ENCODE peak calls at places on chromosome 22, in five cellular contexts. One of them, this sample, is unnamed.

GRCh38 chr22:23850136-23850611 is 7.5 kb upstream of the SLC2A11 start:
- DNase-seq in iris pigment epithelial cell: no peak
- DNase-seq in T-helper 9 cell: no peak
- DNase-seq in iPS DF 6.9: no peak
- DNase-seq in activated T-cell treated with anti-CD3 and anti-CD28 coated beads, Interleukin-2, amount 50 U/mL, for 72 hours: no peak
- DNase-seq in this sample: peak; percentile 50

GRCh38 chr22:29932121-29932520 is 49.1 kb downstream of the MTMR3 start:
- DNase-seq in iris pigment epithelial cell: no peak
- DNase-seq in iPS DF 6.9: no peak
- DNase-seq in activated T-cell treated with anti-CD3 and anti-CD28 coated beads, Interleukin-2, amount 50 U/mL, for 72 hours: no peak
- DNase-seq in T-helper 9 cell: no peak
- DNase-seq in this sample: no peak

GRCh38 chr22:39839917-39840510 is 53.5 kb downstream of the ENTHD1 start:
- DNase-seq in activated T-cell treated with anti-CD3 and anti-CD28 coated beads, Interleukin-2, amount 50 U/mL, for 72 hours: peak; percentile 53
- DNase-seq in iris pigment epithelial cell: no peak
- DNase-seq in iPS DF 6.9: no peak
- DNase-seq in T-helper 9 cell: no peak
- DNase-seq in this sample: peak; percentile 66

GRCh38 chr22:42967933-42968332 is 47.0 kb downstream of the PACSIN2 start:
- DNase-seq in T-helper 9 cell: no peak
- DNase-seq in iPS DF 6.9: no peak
- DNase-seq in activated T-cell treated with anti-CD3 and anti-CD28 coated beads, Interleukin-2, amount 50 U/mL, for 72 hours: no peak
- DNase-seq in iris pigment epithelial cell: no peak
- DNase-seq in this sample: no peak

GRCh38 chr22:27937453-27937852 is 18.4 kb upstream of the PITPNB start:
- DNase-seq in T-helper 9 cell: no peak
- DNase-seq in activated T-cell treated with anti-CD3 and anti-CD28 coated beads, Interleukin-2, amount 50 U/mL, for 72 hours: no peak
- DNase-seq in iris pigment epithelial cell: no peak
- DNase-seq in iPS DF 6.9: no peak
- DNase-seq in this sample: no peak

GRCh38 chr22:20799449-20799848 is 25.5 kb downstream of the SERPIND1 start:
- DNase-seq in iPS DF 6.9: no peak
- DNase-seq in activated T-cell treated with anti-CD3 and anti-CD28 coated beads, Interleukin-2, amount 50 U/mL, for 72 hours: no peak
- DNase-seq in iris pigment epithelial cell: no peak
- DNase-seq in T-helper 9 cell: no peak
- DNase-seq in this sample: no peak

GRCh38 chr22:17381237-17381913 is 12.1 kb downstream of the CECR2 start:
- DNase-seq in iPS DF 6.9: no peak
- DNase-seq in iris pigment epithelial cell: no peak
- DNase-seq in T-helper 9 cell: no peak
- DNase-seq in activated T-cell treated with anti-CD3 and anti-CD28 coated beads, Interleukin-2, amount 50 U/mL, for 72 hours: no peak
- DNase-seq in this sample: no peak

GRCh38 chr22:40635008-40635939 is 1.2 kb downstream of the MRTFA start:
- DNase-seq in iPS DF 6.9: no peak
- DNase-seq in T-helper 9 cell: no peak
- DNase-seq in activated T-cell treated with anti-CD3 and anti-CD28 coated beads, Interleukin-2, amount 50 U/mL, for 72 hours: no peak
- DNase-seq in iris pigment epithelial cell: peak; percentile 54
- DNase-seq in this sample: no peak

GRCh38 chr22:46043816-46044717 is 67.1 kb upstream of the WNT7B start:
- DNase-seq in iris pigment epithelial cell: no peak
- DNase-seq in activated T-cell treated with anti-CD3 and anti-CD28 coated beads, Interleukin-2, amount 50 U/mL, for 72 hours: no peak
- DNase-seq in iPS DF 6.9: no peak
- DNase-seq in T-helper 9 cell: no peak
- DNase-seq in this sample: no peak

GRCh38 chr22:46087816-46088277 is 62.5 kb upstream of the PPARA start:
- DNase-seq in T-helper 9 cell: no peak
- DNase-seq in iris pigment epithelial cell: peak; percentile 85
- DNase-seq in iPS DF 6.9: no peak
- DNase-seq in activated T-cell treated with anti-CD3 and anti-CD28 coated beads, Interleukin-2, amount 50 U/mL, for 72 hours: no peak
- DNase-seq in this sample: no peak

GRCh38 chr22:28899199-28899853 is 16.0 kb downstream of the ZNRF3 start:
- DNase-seq in T-helper 9 cell: peak; percentile 16
- DNase-seq in iris pigment epithelial cell: no peak
- DNase-seq in activated T-cell treated with anti-CD3 and anti-CD28 coated beads, Interleukin-2, amount 50 U/mL, for 72 hours: peak; percentile 30
- DNase-seq in iPS DF 6.9: no peak
- DNase-seq in this sample: no peak

GRCh38 chr22:43945632-43946390 is 9.4 kb upstream of the SAMM50 start:
- DNase-seq in iris pigment epithelial cell: peak; percentile 65
- DNase-seq in activated T-cell treated with anti-CD3 and anti-CD28 coated beads, Interleukin-2, amount 50 U/mL, for 72 hours: peak; percentile 74
- DNase-seq in T-helper 9 cell: peak; percentile 52
- DNase-seq in iPS DF 6.9: peak; percentile 54
- DNase-seq in this sample: peak; percentile 47

GRCh38 chr22:27170491-27170890 is 513.1 kb downstream of the MIAT start:
- DNase-seq in iPS DF 6.9: no peak
- DNase-seq in iris pigment epithelial cell: peak; percentile 71
- DNase-seq in activated T-cell treated with anti-CD3 and anti-CD28 coated beads, Interleukin-2, amount 50 U/mL, for 72 hours: no peak
- DNase-seq in T-helper 9 cell: no peak
- DNase-seq in this sample: no peak

GRCh38 chr22:41998361-41999261 is at the start of gene WBP2NL:
- DNase-seq in T-helper 9 cell: peak; percentile 78
- DNase-seq in iPS DF 6.9: no peak
- DNase-seq in iris pigment epithelial cell: peak; percentile 83
- DNase-seq in activated T-cell treated with anti-CD3 and anti-CD28 coated beads, Interleukin-2, amount 50 U/mL, for 72 hours: peak; percentile 92
- DNase-seq in this sample: peak; percentile 92

GRCh38 chr22:43955883-43956286 is 643 bp downstream of the SAMM50 start:
- DNase-seq in iPS DF 6.9: no peak
- DNase-seq in iris pigment epithelial cell: peak; percentile 30
- DNase-seq in T-helper 9 cell: no peak
- DNase-seq in activated T-cell treated with anti-CD3 and anti-CD28 coated beads, Interleukin-2, amount 50 U/mL, for 72 hours: no peak
- DNase-seq in this sample: no peak

GRCh38 chr22:17706451-17706900 is 67.8 kb downstream of the BID start:
- DNase-seq in activated T-cell treated with anti-CD3 and anti-CD28 coated beads, Interleukin-2, amount 50 U/mL, for 72 hours: peak; percentile 32
- DNase-seq in iPS DF 6.9: peak; percentile 13
- DNase-seq in iris pigment epithelial cell: peak; percentile 99
- DNase-seq in T-helper 9 cell: no peak
- DNase-seq in this sample: peak; percentile 67

GRCh38 chr22:49450521-49450920 is 377.2 kb downstream of the BRD1 start:
- DNase-seq in iPS DF 6.9: no peak
- DNase-seq in T-helper 9 cell: no peak
- DNase-seq in activated T-cell treated with anti-CD3 and anti-CD28 coated beads, Interleukin-2, amount 50 U/mL, for 72 hours: no peak
- DNase-seq in iris pigment epithelial cell: no peak
- DNase-seq in this sample: no peak

This sample was measured in GM06990.